ENCODE peak calls at places on chromosomes 16 and 17, in ten cellular contexts. O, J, L, Z, S, H, C, R, U and T are unnamed samples.

GRCh38 chr17:17685775-17686291 is 4.6 kb downstream of the RAI1 start:
- DNase-seq in O (peak), J (peak), L (no peak), Z (no peak), S (peak), H (no peak), C (peak), R (no peak), U (peak), T (no peak)

GRCh38 chr17:65103896-65104295 is 33.3 kb upstream of the RGS9 start:
- DNase-seq in O (no peak), J (no peak), L (no peak), Z (no peak), S (no peak), H (no peak), C (peak), R (no peak), U (no peak), T (peak)

GRCh38 chr16:3998793-3999478 is 117.3 kb downstream of the ADCY9 start:
- DNase-seq in O (peak), J (peak), L (peak), Z (no peak), S (no peak), H (no peak), C (no peak), R (no peak), U (no peak), T (no peak)

GRCh38 chr17:44777394-44778348 is 18.9 kb downstream of the ADAM11 start:
- DNase-seq in O (no peak), J (no peak), L (no peak), Z (no peak), S (no peak), H (no peak), C (no peak), R (no peak), U (peak), T (no peak)

GRCh38 chr16:85463228-85463611 is 149.9 kb upstream of the GSE1 start:
- DNase-seq in O (no peak), J (no peak), L (no peak), Z (no peak), S (peak), H (no peak), C (no peak), R (no peak), U (peak), T (no peak)

GRCh38 chr17:78882546-78883089 is 20.4 kb downstream of the CEP295NL start:
- DNase-seq in O (peak), J (no peak), L (peak), Z (no peak), S (no peak), H (no peak), C (no peak), R (no peak), U (peak), T (no peak)

GRCh38 chr17:68807998-68808772 is 147.0 kb downstream of the ABCA8 start:
- DNase-seq in O (no peak), J (no peak), L (no peak), Z (no peak), S (no peak), H (no peak), C (no peak), R (no peak), U (no peak), T (no peak)

GRCh38 chr16:25256821-25257503 is 683 bp downstream of the ZKSCAN2 start:
- DNase-seq in O (peak), J (peak), L (peak), Z (peak), S (no peak), H (peak), C (no peak), R (no peak), U (peak), T (no peak)

GRCh38 chr17:19702231-19702641 is 14.1 kb downstream of the SLC47A2 start:
- DNase-seq in O (no peak), J (no peak), L (peak), Z (no peak), S (peak), H (no peak), C (no peak), R (no peak), U (no peak), T (no peak)

GRCh38 chr16:13378151-13378550 is 476.8 kb downstream of the SHISA9 start:
- DNase-seq in O (no peak), J (no peak), L (no peak), Z (no peak), S (no peak), H (no peak), C (peak), R (no peak), U (no peak), T (no peak)

GRCh38 chr16:54286330-54287017 is at the start of gene IRX3:
- DNase-seq in O (peak), J (no peak), L (peak), Z (peak), S (peak), H (peak), C (peak), R (peak), U (peak), T (peak)

DNA sequence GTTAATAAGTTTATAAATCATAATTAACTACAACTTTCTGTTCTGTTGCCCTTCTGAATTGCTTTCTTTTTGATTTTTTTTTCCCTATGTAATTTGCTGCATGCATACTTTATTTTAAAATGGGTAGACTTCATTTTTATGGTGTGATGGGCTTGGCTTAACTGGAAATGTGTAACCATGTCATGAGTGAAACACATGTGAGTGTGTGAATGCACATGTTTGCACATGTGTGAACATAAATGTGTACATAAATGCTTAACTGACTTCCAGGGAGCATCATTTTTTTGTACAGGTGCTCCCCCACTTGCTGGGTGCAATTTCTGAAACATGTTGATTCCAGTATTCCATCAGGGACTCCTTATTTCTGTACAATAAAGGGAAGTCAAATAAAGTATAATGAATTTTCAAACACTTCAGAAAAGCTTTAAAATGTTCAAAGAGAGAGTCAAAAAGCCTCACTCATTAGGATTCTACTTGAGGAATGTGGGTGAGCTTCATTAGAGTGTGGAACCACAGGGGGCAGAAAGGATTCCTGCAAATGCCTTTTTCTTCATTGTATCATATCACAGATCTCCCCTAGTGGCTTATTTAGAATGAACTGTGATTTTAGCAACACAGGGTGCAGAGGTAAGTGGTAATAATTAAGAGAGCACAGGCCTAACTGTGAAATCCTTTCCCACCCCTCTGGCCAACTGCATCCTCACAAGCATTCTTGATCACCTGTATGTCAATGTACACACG is 31.7 kb upstream of the CDH11 start:
- DNase-seq in O (no peak), J (no peak), L (no peak), Z (no peak), S (no peak), H (no peak), C (no peak), R (no peak), U (no peak), T (no peak)
- TF ChIP-seq CTCF in O (no peak), J (no peak), L (no peak), Z (no peak), S (no peak), H (no peak), C (no peak), R (no peak), U (no peak), T (no peak)

GRCh38 chr16:81855552-81856153 is 76.6 kb downstream of the PLCG2 start:
- DNase-seq in O (no peak), J (no peak), L (no peak), Z (no peak), S (no peak), H (no peak), C (no peak), R (no peak), U (peak), T (no peak)
- TF ChIP-seq CTCF in O (no peak), J (no peak), L (no peak), Z (no peak), S (no peak), H (no peak), C (no peak), R (no peak), U (peak), T (no peak)

GRCh38 chr17:8496081-8496480 is 60.4 kb downstream of the NDEL1 start:
- DNase-seq in O (no peak), J (no peak), L (no peak), Z (no peak), S (no peak), H (no peak), C (no peak), R (no peak), U (no peak), T (no peak)
- TF ChIP-seq CTCF in O (no peak), J (no peak), L (no peak), Z (no peak), S (no peak), H (no peak), C (no peak), R (no peak), U (no peak), T (no peak)

GRCh38 chr17:10328971-10329923 is 43.6 kb downstream of the MYH13 start:
- DNase-seq in O (no peak), J (no peak), L (no peak), Z (no peak), S (no peak), H (no peak), C (no peak), R (no peak), U (no peak), T (no peak)
- TF ChIP-seq CTCF in O (no peak), J (no peak), L (no peak), Z (no peak), S (no peak), H (no peak), C (no peak), R (no peak), U (no peak), T (no peak)

DNA sequence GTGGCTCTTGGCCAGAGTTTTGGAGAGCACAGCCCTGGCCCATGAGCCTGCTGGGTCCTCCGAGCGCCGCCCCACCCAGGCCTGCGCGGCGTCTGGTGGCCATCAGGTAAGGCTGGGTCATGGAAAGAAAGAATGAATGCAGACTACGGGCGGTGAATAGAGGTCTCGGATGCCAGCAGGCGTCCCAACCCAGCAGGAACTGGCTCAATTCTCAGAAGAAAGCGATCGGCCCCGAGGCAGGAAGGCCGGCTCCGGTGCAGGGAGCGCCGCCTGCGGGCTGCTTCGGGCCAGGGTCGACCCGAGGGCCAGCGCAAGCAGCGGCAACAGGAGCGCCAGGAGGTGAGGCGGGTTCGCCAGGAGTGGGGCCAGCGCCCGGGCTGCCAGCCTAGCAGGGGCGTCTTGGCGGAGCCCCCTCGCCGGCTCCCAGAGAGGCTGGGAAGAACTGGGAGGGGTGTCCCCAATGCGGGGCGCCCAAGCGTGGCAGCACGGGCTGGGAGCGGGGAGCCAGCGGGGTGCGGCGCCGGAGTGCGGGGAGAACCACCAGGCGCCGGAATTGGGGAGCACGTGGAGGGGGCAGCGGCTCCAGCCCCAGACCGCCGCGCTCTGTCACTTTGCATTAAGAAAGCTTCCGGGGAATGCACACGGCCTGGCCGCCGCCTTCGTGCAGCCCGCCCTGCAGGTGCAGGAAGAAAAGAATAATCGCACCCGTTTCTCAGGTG is 7.1 kb upstream of the TMC5 start:
- DNase-seq in O (peak), J (peak), L (no peak), Z (peak), S (peak), H (peak), C (peak), R (no peak), U (peak), T (no peak)
- TF ChIP-seq CTCF in O (peak), J (no peak), L (no peak), Z (no peak), S (no peak), H (peak), C (peak), R (no peak), U (peak), T (peak)

GRCh38 chr17:1168537-1169234 is 11.1 kb downstream of the ABR start:
- DNase-seq in O (no peak), J (no peak), L (no peak), Z (no peak), S (no peak), H (no peak), C (no peak), R (no peak), U (no peak), T (no peak)

GRCh38 chr17:1169913-1170312 is 9.9 kb downstream of the ABR start:
- DNase-seq in O (no peak), J (no peak), L (no peak), Z (no peak), S (no peak), H (no peak), C (no peak), R (no peak), U (no peak), T (no peak)

GRCh38 chr17:1169471-1169908 is 10.3 kb downstream of the ABR start:
- DNase-seq in O (no peak), J (no peak), L (no peak), Z (no peak), S (no peak), H (no peak), C (no peak), R (no peak), U (no peak), T (no peak)

GRCh38 chr17:1171953-1172352 is 7.8 kb downstream of the ABR start:
- DNase-seq in O (no peak), J (no peak), L (no peak), Z (no peak), S (no peak), H (no peak), C (no peak), R (no peak), U (no peak), T (no peak)

GRCh38 chr17:1170739-1171138 is 9.0 kb downstream of the ABR start:
- DNase-seq in O (no peak), J (no peak), L (no peak), Z (no peak), S (no peak), H (no peak), C (no peak), R (no peak), U (peak), T (no peak)
- TF ChIP-seq CTCF in O (no peak), J (no peak), L (peak), Z (no peak), S (no peak), H (peak), C (peak), R (no peak), U (peak), T (peak)

GRCh38 chr17:8630227-8630801 is at the start of gene MYH10:
- DNase-seq in O (peak), J (no peak), L (peak), Z (no peak), S (peak), H (peak), C (no peak), R (no peak), U (no peak), T (no peak)
- TF ChIP-seq CTCF in O (peak), J (no peak), L (peak), Z (no peak), S (no peak), H (peak), C (no peak), R (peak), U (peak), T (no peak)

GRCh38 chr16:88748364-88748763 is 36.7 kb downstream of the PIEZO1 start:
- DNase-seq in O (no peak), J (no peak), L (no peak), Z (no peak), S (no peak), H (no peak), C (no peak), R (no peak), U (no peak), T (no peak)

GRCh38 chr16:88744839-88745521 is 38.7 kb downstream of the CTU2 start:
- DNase-seq in O (no peak), J (no peak), L (no peak), Z (no peak), S (no peak), H (no peak), C (no peak), R (no peak), U (no peak), T (no peak)

GRCh38 chr16:88746511-88746910 is 38.5 kb downstream of the PIEZO1 start:
- DNase-seq in O (no peak), J (no peak), L (no peak), Z (no peak), S (peak), H (no peak), C (no peak), R (no peak), U (no peak), T (no peak)

GRCh38 chr16:88749358-88749757 is 35.7 kb downstream of the PIEZO1 start:
- DNase-seq in O (no peak), J (no peak), L (no peak), Z (no peak), S (no peak), H (no peak), C (no peak), R (no peak), U (no peak), T (no peak)

DNA sequence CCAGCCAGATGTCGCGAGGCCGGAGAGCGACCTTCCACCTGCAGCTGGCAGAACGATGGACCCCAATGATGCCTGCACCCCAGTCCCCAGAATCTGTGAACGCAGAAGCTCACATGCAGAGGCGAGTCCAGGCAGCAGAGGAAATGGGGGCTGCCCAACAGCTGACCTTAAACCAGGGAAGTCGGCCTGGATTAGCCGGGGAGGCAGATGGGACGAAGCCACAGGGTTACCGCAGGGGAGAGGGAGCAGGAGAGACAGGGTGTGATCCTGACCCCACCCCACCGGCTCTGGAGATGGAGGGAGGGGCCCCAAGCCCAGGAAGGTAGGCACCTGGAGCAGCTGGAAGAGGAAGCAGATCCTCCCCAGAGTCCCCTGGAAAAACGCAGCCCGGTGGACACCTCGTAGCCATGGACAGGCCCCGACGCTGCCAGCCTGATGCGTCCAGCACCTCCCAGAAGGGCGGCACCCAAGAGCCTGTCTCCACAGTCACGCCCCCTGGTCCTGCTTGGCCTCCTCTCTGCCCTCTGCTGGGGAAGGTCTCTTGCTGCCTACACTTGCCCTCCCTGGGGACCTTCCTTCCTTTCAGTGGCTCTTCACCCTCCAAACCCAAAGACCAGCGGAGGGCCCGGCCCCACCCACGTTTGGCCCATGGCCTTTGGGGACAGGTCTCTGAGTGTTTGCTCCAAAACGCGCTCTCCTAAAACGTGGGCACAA is 37.3 kb downstream of the PIEZO1 start:
- DNase-seq in O (no peak), J (peak), L (peak), Z (no peak), S (no peak), H (no peak), C (peak), R (no peak), U (peak), T (no peak)
- TF ChIP-seq CTCF in O (peak), J (no peak), L (peak), Z (no peak), S (no peak), H (peak), C (peak), R (no peak), U (peak), T (peak)